ENCODE peak calls at places on chromosomes 5 and 9, in eight cellular contexts. Z is WTC11, B is HepG2, Q is A549, H is K562, O is SK-N-SH, Y is H1, I is GM12878. V is an unnamed sample.

GRCh38 chr5:140549237-140550144 is 2.0 kb downstream of the EIF4EBP3 start:
- DNase-seq in H (peak), I (no peak), B (no peak), O (peak), Q (no peak), Y (no peak), Z (no peak), V (peak)

GRCh38 chr9:79902937-79903600 is 331.3 kb downstream of the TLE4 start:
- DNase-seq in Y (no peak), H (no peak), B (no peak), Z (no peak), O (no peak), Q (no peak), I (no peak), V (no peak)

GRCh38 chr5:106172681-106173532 is 1497.8 kb downstream of the EFNA5 start:
- DNase-seq in Z (no peak), O (no peak), B (no peak), I (no peak), Y (no peak), H (no peak), Q (no peak), V (peak)

GRCh38 chr5:83321656-83322055 is 149.9 kb upstream of the VCAN start:
- DNase-seq in Z (no peak), H (no peak), Y (no peak), B (no peak), I (no peak), Q (no peak), O (no peak), V (no peak)

GRCh38 chr5:176384991-176385390 is 3.4 kb downstream of the NOP16 start:
- DNase-seq in O (no peak), I (no peak), Q (no peak), B (no peak), Y (no peak), H (no peak), Z (no peak), V (no peak)

GRCh38 chr5:173954671-173955605 is 34.0 kb upstream of the C5orf47 start:
- DNase-seq in H (no peak), Z (no peak), Y (no peak), B (no peak), Q (no peak), O (no peak), I (no peak), V (peak)

GRCh38 chr5:96194597-96194996 is 232.9 kb upstream of the ELL2 start:
- DNase-seq in Q (no peak), Z (no peak), Y (no peak), H (no peak), O (no peak), I (no peak), B (no peak), V (no peak)

GRCh38 chr9:87592554-87593394 is 95.1 kb downstream of the DAPK1 start:
- DNase-seq in O (no peak), Y (no peak), I (no peak), H (peak), B (no peak), Q (no peak), Z (no peak), V (peak)

GRCh38 chr5:57780306-57780958 is 297.8 kb upstream of the ACTBL2 start:
- DNase-seq in B (no peak), O (no peak), Z (no peak), I (no peak), Q (no peak), H (no peak), Y (no peak), V (peak)

GRCh38 chr5:87136096-87136495 is 131.6 kb upstream of the RASA1 start:
- DNase-seq in Y (no peak), H (no peak), O (no peak), I (no peak), Q (no peak), Z (no peak), B (no peak), V (no peak)

GRCh38 chr5:171750316-171750788 is 35.3 kb upstream of the SMIM23 start:
- DNase-seq in I (no peak), H (no peak), Q (peak), Y (no peak), B (peak), O (peak), Z (peak), V (peak)

GRCh38 chr9:132026932-132027585 is 52.6 kb downstream of the MED27 start:
- DNase-seq in Y (peak), Q (peak), B (no peak), H (no peak), I (no peak), Z (no peak), O (no peak), V (peak)

GRCh38 chr9:10112070-10112469 is 500.7 kb downstream of the PTPRD start:
- DNase-seq in Z (no peak), Q (no peak), O (no peak), B (no peak), Y (no peak), I (no peak), H (no peak), V (no peak)

DNA sequence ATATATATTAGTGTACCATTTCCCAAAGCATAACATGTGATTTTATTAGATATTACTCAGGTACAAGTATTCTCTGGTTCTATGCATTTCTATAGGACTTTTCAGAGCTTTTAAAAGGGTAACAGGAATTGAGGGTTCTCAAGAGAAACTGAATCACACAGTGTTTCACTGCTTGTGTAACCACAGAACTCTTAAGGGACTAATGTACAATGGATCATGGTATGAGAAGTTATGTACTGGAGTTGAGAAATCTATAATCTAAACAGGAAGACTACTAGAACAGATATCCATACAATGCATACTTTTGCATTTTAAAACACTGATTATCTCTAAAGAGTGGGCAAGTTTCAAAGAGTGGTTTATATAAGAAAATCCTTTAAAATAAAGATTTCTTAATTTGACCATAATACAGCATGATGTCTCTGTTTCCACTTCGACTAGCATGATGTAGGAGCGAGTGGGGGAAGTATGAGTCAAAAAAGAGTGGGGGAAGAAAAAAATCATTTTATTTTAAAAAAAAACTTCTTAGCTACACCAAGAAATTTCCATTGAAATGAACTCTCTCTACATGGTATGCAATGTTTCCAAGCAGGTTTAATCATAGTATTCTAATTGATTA is 183.5 kb downstream of the RFX3 start:
- DNase-seq in I (no peak), Q (no peak), O (no peak), Z (no peak), H (no peak), B (no peak), Y (no peak), V (peak)
- TF ChIP-seq USF2 in I (no peak), Q (no peak), O (no peak), Z (no peak), H (no peak), B (no peak), Y (no peak), V (no peak)

GRCh38 chr9:16052146-16052545 is 499.3 kb downstream of the CCDC171 start:
- DNase-seq in Q (no peak), I (no peak), Z (no peak), O (no peak), Y (no peak), B (no peak), H (no peak), V (no peak)
- TF ChIP-seq USF2 in Q (no peak), I (no peak), Z (no peak), O (no peak), Y (no peak), B (no peak), H (no peak), V (no peak)

GRCh38 chr5:76978869-76979268 is 26.0 kb downstream of the CRHBP start:
- DNase-seq in Y (no peak), Q (no peak), O (no peak), Z (no peak), H (no peak), I (no peak), B (no peak), V (no peak)
- TF ChIP-seq USF2 in Y (no peak), Q (no peak), O (no peak), Z (no peak), H (no peak), I (no peak), B (no peak), V (no peak)

GRCh38 chr9:111621895-111622480 is 9.1 kb upstream of the DNAJC25 start:
- DNase-seq in I (no peak), Q (peak), Z (peak), O (peak), H (peak), B (peak), Y (no peak), V (peak)

GRCh38 chr9:111627260-111627963 is 3.7 kb upstream of the DNAJC25 start:
- DNase-seq in Q (no peak), H (no peak), Z (no peak), O (no peak), Y (no peak), B (peak), I (no peak), V (no peak)

GRCh38 chr9:111622626-111623025 is 8.5 kb upstream of the DNAJC25 start:
- DNase-seq in Z (no peak), I (no peak), O (no peak), Q (peak), Y (no peak), H (no peak), B (peak), V (peak)
- TF ChIP-seq USF2 in Z (no peak), I (no peak), O (no peak), Q (no peak), Y (no peak), H (no peak), B (no peak), V (no peak)

GRCh38 chr5:122756263-122756911 is 18.5 kb upstream of the SNX2 start:
- DNase-seq in Y (no peak), Q (no peak), O (no peak), I (no peak), H (no peak), B (no peak), Z (no peak), V (peak)
- TF ChIP-seq USF2 in Y (no peak), Q (no peak), O (no peak), I (no peak), H (no peak), B (no peak), Z (no peak), V (no peak)

DNA sequence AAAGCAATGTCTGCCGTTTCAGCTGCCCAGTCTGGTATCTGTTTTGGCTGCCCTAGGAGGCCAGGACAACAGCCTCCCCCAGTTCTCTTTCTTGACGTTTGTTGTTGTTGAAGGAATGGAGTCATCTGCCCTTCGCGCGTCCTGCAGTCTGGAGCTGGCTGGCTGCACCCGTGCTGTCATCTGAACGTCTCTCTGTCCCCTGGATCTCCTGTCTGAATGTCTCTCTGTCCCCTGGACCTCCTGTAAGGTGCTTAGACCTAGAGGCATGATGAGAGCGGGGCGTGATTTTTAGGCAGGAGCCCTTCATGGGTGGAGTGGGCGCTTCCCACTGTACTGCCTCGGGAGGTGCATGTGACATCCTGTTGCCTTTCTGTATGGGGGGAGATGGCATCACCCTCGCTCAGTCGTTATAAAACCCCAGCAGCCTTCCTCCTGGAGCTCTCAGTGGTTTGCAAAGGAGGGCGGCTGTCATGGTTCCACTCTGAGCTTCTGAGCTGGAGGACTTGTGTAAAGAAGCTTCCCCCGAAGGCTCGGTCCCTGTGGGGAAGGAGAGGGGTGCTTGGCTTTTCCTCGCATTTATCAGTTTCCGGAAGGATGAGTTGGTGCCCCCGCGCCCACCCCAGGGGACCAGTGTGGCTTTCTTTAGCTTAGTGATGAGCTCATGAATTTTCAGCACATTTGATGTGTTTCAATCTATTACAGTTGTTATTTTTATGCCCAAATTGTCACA is 49.8 kb upstream of the OLFM1 start:
- DNase-seq in I (no peak), Y (no peak), Z (no peak), B (no peak), H (no peak), O (no peak), Q (no peak), V (no peak)
- TF ChIP-seq USF2 in I (no peak), Y (no peak), Z (no peak), B (no peak), H (no peak), O (no peak), Q (no peak), V (no peak)

DNA sequence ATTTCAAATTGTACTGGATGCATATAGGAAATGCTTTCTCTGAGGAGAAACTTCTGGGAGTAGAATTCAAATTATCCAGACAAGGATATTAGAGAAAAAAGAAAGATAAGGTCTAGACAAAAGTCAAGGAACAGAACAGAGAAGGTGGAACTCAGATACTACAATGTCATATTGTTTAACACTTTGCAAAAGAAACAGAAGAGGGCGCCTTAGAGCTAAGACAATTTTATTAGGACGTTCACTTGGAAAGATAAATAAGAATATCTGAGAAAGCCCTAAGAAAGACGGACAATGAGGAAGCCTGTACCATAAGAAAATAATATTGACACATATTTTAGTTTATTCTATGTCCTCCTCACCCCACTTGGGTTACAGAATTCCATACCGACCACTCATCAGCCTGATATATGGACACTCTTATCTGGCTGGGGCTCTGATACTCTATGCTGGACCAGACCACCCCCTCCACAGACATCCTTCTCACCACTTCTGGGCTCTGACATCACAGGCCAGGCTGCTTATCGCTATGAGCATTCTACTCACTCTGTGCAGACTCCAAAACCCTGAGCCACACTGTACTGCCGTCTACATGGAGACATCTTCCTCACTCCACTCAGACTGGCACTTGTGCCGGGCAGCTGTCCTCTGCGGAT is 9.1 kb upstream of the AK3 start:
- DNase-seq in Q (no peak), B (no peak), Z (no peak), O (no peak), Y (no peak), H (peak), I (no peak), V (peak)
- TF ChIP-seq USF2 in Q (no peak), B (no peak), Z (no peak), O (no peak), Y (no peak), H (no peak), I (no peak), V (no peak)

V was measured in IMR-90.